ENCODE peak calls at places on chromosomes 6 and 20, in ten cellular contexts. W is lower lobe of right lung, U is mesendoderm, G is colonic mucosa, Z is uterus, Y is neuronal stem cell, E is upper lobe of right lung, B is body of pancreas, T is MM.1S, I is Peyer's patch. M is an unnamed sample.

GRCh38 chr6:130575971-130576370 is 210.2 kb downstream of the TMEM200A start:
- DNase-seq in E (no peak), I (peak; percentile 75), G (peak; percentile 18), Z (no peak), T (peak; percentile 34), Y (no peak), W (no peak), B (no peak), U (no peak), M (no peak)

GRCh38 chr20:40314278-40314677 is 374.8 kb downstream of the MAFB start:
- DNase-seq in E (no peak), W (no peak), T (no peak), Z (no peak), Y (no peak), B (no peak), G (no peak), U (no peak), I (no peak), M (no peak)

GRCh38 chr20:17531537-17532025 is 402 bp upstream of the BFSP1 start:
- DNase-seq in T (no peak), Y (no peak), W (no peak), Z (no peak), U (peak; percentile 71), E (no peak), B (no peak), G (no peak), I (no peak), M (no peak)

GRCh38 chr6:131061041-131061770 is 1.8 kb downstream of the EPB41L2 start:
- DNase-seq in E (no peak), G (no peak), Z (no peak), B (no peak), Y (peak; percentile 9), T (no peak), W (no peak), U (peak; percentile 76), I (no peak), M (peak; percentile 38)

GRCh38 chr6:163529605-163530004 is 115.1 kb downstream of the QKI start:
- DNase-seq in B (no peak), Z (no peak), U (no peak), I (no peak), Y (no peak), T (no peak), G (no peak), E (no peak), W (no peak), M (peak; percentile 45)

GRCh38 chr6:141354191-141354950 is 778.4 kb upstream of the GJE1 start:
- DNase-seq in G (no peak), T (no peak), W (no peak), U (peak; percentile 23), Z (no peak), Y (no peak), B (no peak), I (no peak), E (no peak), M (no peak)

GRCh38 chr20:7459123-7459522 is 481.1 kb downstream of the HAO1 start:
- DNase-seq in T (peak; percentile 16), I (no peak), U (no peak), Y (no peak), B (no peak), W (no peak), Z (no peak), E (no peak), G (no peak), M (no peak)

GRCh38 chr6:87702589-87702945 is 534 bp upstream of the AKIRIN2 start:
- DNase-seq in Y (no peak), B (no peak), Z (no peak), G (no peak), E (no peak), I (no peak), W (no peak), U (peak; percentile 89), T (no peak), M (no peak)

GRCh38 chr6:159700970-159701369 is 7.9 kb upstream of the SOD2 start:
- DNase-seq in I (no peak), Z (no peak), E (no peak), U (no peak), G (no peak), B (no peak), T (no peak), W (no peak), Y (no peak), M (no peak)

GRCh38 chr6:48535569-48535968 is 424.6 kb upstream of the PTCHD4 start:
- DNase-seq in Z (no peak), U (peak; percentile 50), B (no peak), T (no peak), W (no peak), G (no peak), Y (peak; percentile 2), I (no peak), E (no peak), M (no peak)

GRCh38 chr6:80540700-80541099 is 434.2 kb downstream of the BCKDHB start:
- DNase-seq in I (no peak), W (no peak), G (no peak), B (no peak), T (no peak), Z (no peak), U (no peak), Y (no peak), E (no peak), M (no peak)

GRCh38 chr6:164356814-164357213 is 942.3 kb downstream of the QKI start:
- DNase-seq in U (no peak), W (no peak), Y (no peak), G (no peak), T (no peak), I (no peak), B (no peak), E (no peak), Z (no peak), M (no peak)

GRCh38 chr6:39669117-39669690 is 56.0 kb downstream of the KIF6 start:
- DNase-seq in I (no peak), W (no peak), E (no peak), B (no peak), Y (no peak), U (no peak), T (no peak), G (no peak), Z (no peak), M (no peak)

GRCh38 chr6:138485586-138486248 is 13.6 kb downstream of the NHSL1 start:
- DNase-seq in U (peak; percentile 81), W (no peak), B (no peak), Y (peak; percentile 54), T (no peak), G (no peak), E (no peak), I (no peak), Z (no peak), M (no peak)

GRCh38 chr6:14149053-14149746 is 31.6 kb downstream of the CD83 start:
- DNase-seq in W (no peak), U (peak; percentile 67), B (no peak), I (no peak), Y (no peak), Z (no peak), E (no peak), T (no peak), G (no peak), M (no peak)

GRCh38 chr20:58113706-58114105 is 114.7 kb downstream of the ANKRD60 start:
- DNase-seq in Y (no peak), I (no peak), T (no peak), G (no peak), U (no peak), E (no peak), B (no peak), Z (no peak), W (no peak), M (no peak)

GRCh38 chr20:53736757-53737403 is 143.2 kb upstream of the ZNF217 start:
- DNase-seq in W (no peak), G (no peak), E (no peak), I (no peak), Z (no peak), T (peak; percentile 52), Y (no peak), U (no peak), B (no peak), M (peak; percentile 79)

GRCh38 chr6:118743744-118744143 is 92.4 kb upstream of the CEP85L start:
- DNase-seq in B (no peak), W (no peak), I (no peak), G (no peak), T (no peak), E (no peak), U (no peak), Y (no peak), Z (no peak), M (peak; percentile 43)

GRCh38 chr20:46361386-46361785 is 45.0 kb downstream of the ELMO2 start:
- DNase-seq in B (no peak), G (no peak), I (no peak), T (no peak), Y (no peak), U (no peak), W (no peak), E (no peak), Z (no peak), M (peak; percentile 68)
- H3K4me1 ChIP-seq in B (peaks cover 50% of the 10 kb centered on the region), G (peaks cover 23% of the 10 kb centered on the region), I (no peaks in the 10 kb centered on the region), T (peaks cover 11% of the 10 kb centered on the region), Y (peaks cover 11% of the 10 kb centered on the region), U (peaks cover 2% of the 10 kb centered on the region), W (peaks cover 55% of the 10 kb centered on the region), E (peaks cover 41% of the 10 kb centered on the region), Z (no peaks in the 10 kb centered on the region), M (peaks cover 27% of the 10 kb centered on the region)

DNA sequence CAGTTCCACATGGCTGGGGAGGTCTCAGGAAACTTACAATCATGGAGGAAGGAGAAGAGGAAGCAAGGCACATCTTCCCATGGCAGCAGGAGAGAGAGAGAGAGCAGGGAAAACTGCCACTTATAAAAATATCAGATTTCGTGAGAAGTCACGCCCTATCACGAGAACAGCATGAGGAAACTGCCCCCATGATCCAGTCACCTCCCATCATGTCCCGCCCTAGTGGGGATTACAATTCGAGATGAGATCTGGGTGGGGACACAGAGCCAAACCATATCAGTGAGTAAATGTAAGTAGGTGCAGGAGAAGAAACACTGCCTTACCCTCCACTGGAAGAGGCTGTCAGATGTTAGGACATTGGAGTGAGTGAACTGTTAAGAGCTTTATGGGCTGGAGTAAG is 270.4 kb downstream of the TFAP2C start:
- DNase-seq in T (no peak), E (no peak), I (no peak), U (no peak), G (no peak), Y (no peak), Z (no peak), B (no peak), W (no peak), M (no peak)
- H3K36me3 ChIP-seq in T (no peaks in the 10 kb centered on the region), E (no peaks in the 10 kb centered on the region), I (no peaks in the 10 kb centered on the region), U (no peaks in the 10 kb centered on the region), G (no peaks in the 10 kb centered on the region), Y (no peaks in the 10 kb centered on the region), Z (no peaks in the 10 kb centered on the region), B (no peaks in the 10 kb centered on the region), W (no peaks in the 10 kb centered on the region), M (no peaks in the 10 kb centered on the region)

DNA sequence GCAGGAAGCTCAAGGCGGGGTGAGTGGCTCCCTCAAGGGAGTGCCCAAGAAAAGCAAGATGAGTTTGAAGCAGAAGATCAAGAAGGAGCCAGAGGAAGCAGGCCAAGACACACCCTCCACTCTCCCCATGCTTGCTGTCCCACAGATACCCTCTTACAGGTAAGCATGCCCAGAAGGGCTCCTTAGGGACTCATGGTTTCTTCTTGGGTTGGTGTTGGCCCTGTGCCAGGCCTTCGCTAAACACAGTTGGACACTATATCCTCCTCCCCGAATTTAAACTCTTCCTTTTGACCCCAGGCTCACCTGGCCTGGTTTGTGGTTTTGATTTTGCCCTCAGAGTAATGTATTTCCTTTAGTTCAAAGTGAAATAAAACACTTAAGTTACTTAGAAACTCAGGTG is 5.1 kb downstream of the BRPF3 start:
- DNase-seq in W (no peak), G (no peak), U (no peak), Y (no peak), B (no peak), Z (no peak), T (no peak), E (no peak), I (no peak), M (no peak)
- H3K4me3 ChIP-seq in W (no peak overlapping the region), G (no peak overlapping the region), U (no peak overlapping the region), Y (no peak overlapping the region), B (no peak overlapping the region), Z (no peak overlapping the region), T (no peak overlapping the region), E (no peak overlapping the region), I (no peak overlapping the region), M (no peak overlapping the region)

GRCh38 chr6:34817337-34817910 is 25.5 kb downstream of the BLTP3A start:
- DNase-seq in Y (no peak), G (no peak), T (no peak), B (no peak), Z (no peak), I (no peak), E (no peak), U (no peak), W (no peak), M (no peak)
- H3K4me1 ChIP-seq in Y (no peaks in the 10 kb centered on the region), G (no peaks in the 10 kb centered on the region), T (no peaks in the 10 kb centered on the region), B (peaks cover 30% of the 10 kb centered on the region), Z (no peaks in the 10 kb centered on the region), I (no peaks in the 10 kb centered on the region), E (peaks cover 27% of the 10 kb centered on the region), U (no peaks in the 10 kb centered on the region), W (peaks cover 30% of the 10 kb centered on the region), M (peaks cover 6% of the 10 kb centered on the region)